ENCODE peak calls at places on chromosome X, in seven cellular contexts. W, X, Z, N, H, K and F are unnamed samples.

GRCh38 chrX:1751781-1752180 is 136.9 kb downstream of the ASMT start:
- DNase-seq in W (no peak), X (no peak), Z (no peak), N (no peak), H (no peak), K (no peak), F (no peak)

GRCh38 chrX:117989512-117989911 is 127.1 kb downstream of the KLHL13 start:
- DNase-seq in W (no peak), X (no peak), Z (no peak), N (peak), H (no peak), K (no peak), F (no peak)

GRCh38 chrX:140572724-140573123 is 67.9 kb upstream of the SOX3 start:
- DNase-seq in W (no peak), X (peak), Z (peak), N (peak), H (peak), K (no peak), F (peak)

GRCh38 chrX:24099394-24099793 is 44.6 kb downstream of the EIF2S3 start:
- DNase-seq in W (no peak), X (no peak), Z (no peak), N (no peak), H (no peak), K (no peak), F (no peak)

GRCh38 chrX:28920141-28920540 is 332.9 kb downstream of the IL1RAPL1 start:
- DNase-seq in W (no peak), X (no peak), Z (no peak), N (no peak), H (no peak), K (no peak), F (no peak)

GRCh38 chrX:26352891-26353430 is 137.0 kb downstream of the MAGEB5 start:
- DNase-seq in W (no peak), X (no peak), Z (no peak), N (no peak), H (no peak), K (no peak), F (no peak)

GRCh38 chrX:14936561-14936960 is 63.3 kb downstream of the MOSPD2 start:
- DNase-seq in W (no peak), X (no peak), Z (peak), N (peak), H (peak), K (no peak), F (peak)

GRCh38 chrX:69556094-69557011 is 52.2 kb downstream of the NALF2 start:
- DNase-seq in W (no peak), X (no peak), Z (peak), N (no peak), H (peak), K (no peak), F (no peak)

GRCh38 chrX:19867411-19867732 is 20.0 kb downstream of the SH3KBP1 start:
- DNase-seq in W (no peak), X (no peak), Z (peak), N (peak), H (no peak), K (no peak), F (no peak)

GRCh38 chrX:106613277-106613676 is 1.5 kb downstream of the RADX start:
- DNase-seq in W (no peak), X (no peak), Z (no peak), N (no peak), H (no peak), K (no peak), F (no peak)

GRCh38 chrX:131650637-131651410 is 107.0 kb downstream of the OR13H1 start:
- DNase-seq in W (no peak), X (no peak), Z (peak), N (peak), H (no peak), K (no peak), F (no peak)

GRCh38 chrX:9859711-9860555 is 73.7 kb downstream of the SHROOM2 start:
- DNase-seq in W (no peak), X (no peak), Z (peak), N (peak), H (no peak), K (no peak), F (no peak)

GRCh38 chrX:40095588-40096394 is 2.0 kb downstream of the BCOR start:
- DNase-seq in W (peak), X (no peak), Z (peak), N (no peak), H (peak), K (peak), F (peak)

GRCh38 chrX:138986866-138987265 is 275.3 kb upstream of the FGF13 start:
- DNase-seq in W (no peak), X (no peak), Z (peak), N (peak), H (no peak), K (no peak), F (no peak)

GRCh38 chrX:30618160-30618765 is 35.0 kb upstream of the GK start:
- DNase-seq in W (no peak), X (no peak), Z (peak), N (no peak), H (peak), K (no peak), F (no peak)

GRCh38 chrX:50941638-50942037 is 31.1 kb downstream of the BMP15 start:
- DNase-seq in W (no peak), X (no peak), Z (peak), N (no peak), H (peak), K (peak), F (no peak)
- TF ChIP-seq CTCF in W (no peak), X (peak), Z (peak), N (peak), H (peak), K (no peak), F (peak)

DNA sequence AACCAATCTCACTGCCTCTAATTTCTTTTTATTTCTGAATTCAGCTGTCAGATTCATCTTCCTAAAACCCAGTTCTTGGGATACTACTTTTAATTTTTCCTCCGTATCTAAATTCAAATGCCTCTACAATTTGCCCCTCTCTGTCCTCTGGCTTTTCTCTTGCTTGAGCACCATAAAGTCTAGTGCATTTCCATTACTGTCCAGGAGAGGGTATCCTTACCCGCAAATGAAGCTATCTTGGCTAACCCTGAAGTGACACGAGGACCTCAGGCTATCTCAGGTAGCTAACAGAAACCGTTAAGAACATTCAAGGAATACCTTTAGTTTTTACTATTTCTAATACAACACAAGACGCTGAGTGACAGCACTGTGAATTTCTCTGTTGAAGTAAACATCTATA is 49.4 kb upstream of the PRR32 start:
- DNase-seq in W (no peak), X (peak), Z (peak), N (no peak), H (no peak), K (no peak), F (peak)
- TF ChIP-seq CTCF in W (no peak), X (peak), Z (peak), N (no peak), H (no peak), K (peak), F (peak)

GRCh38 chrX:150202641-150203248 is 160.4 kb upstream of the MAMLD1 start:
- DNase-seq in W (no peak), X (no peak), Z (no peak), N (peak), H (no peak), K (peak), F (no peak)

GRCh38 chrX:150201391-150201790 is 161.7 kb upstream of the MAMLD1 start:
- DNase-seq in W (no peak), X (no peak), Z (no peak), N (no peak), H (no peak), K (peak), F (no peak)

GRCh38 chrX:150201841-150202240 is 161.3 kb upstream of the MAMLD1 start:
- DNase-seq in W (no peak), X (no peak), Z (peak), N (peak), H (no peak), K (no peak), F (no peak)

GRCh38 chrX:150205011-150205410 is 158.1 kb upstream of the MAMLD1 start:
- DNase-seq in W (no peak), X (no peak), Z (no peak), N (no peak), H (no peak), K (peak), F (no peak)

DNA sequence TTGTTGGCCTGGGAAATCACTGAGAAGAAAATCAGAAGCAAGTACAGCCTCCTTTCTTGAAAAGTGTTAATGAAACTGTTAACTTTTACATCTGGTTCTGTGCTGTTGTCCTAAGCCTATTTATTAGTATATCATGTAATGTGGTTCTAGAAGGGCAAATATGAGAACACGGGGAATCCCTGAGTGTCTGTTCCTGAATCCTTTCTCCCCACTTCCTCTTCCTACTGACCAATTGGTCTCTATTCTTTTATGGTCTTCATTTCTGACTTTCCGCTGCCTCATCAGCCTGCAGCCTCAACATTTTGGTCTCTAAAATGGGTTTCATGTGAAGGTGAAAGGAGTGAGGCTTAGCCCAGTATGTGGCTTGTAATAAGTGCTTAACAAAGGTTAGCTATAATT is 159.9 kb upstream of the MAMLD1 start:
- DNase-seq in W (no peak), X (no peak), Z (no peak), N (no peak), H (no peak), K (no peak), F (peak)
- TF ChIP-seq CTCF in W (no peak), X (no peak), Z (no peak), N (no peak), H (no peak), K (no peak), F (no peak)

GRCh38 chrX:21973321-21974010 is 33.0 kb downstream of the SMS start:
- DNase-seq in W (no peak), X (no peak), Z (peak), N (no peak), H (no peak), K (no peak), F (no peak)

GRCh38 chrX:21978346-21978745 is 37.8 kb downstream of the SMS start:
- DNase-seq in W (no peak), X (no peak), Z (no peak), N (no peak), H (no peak), K (no peak), F (no peak)

GRCh38 chrX:21975242-21975641 is 34.7 kb downstream of the SMS start:
- DNase-seq in W (no peak), X (no peak), Z (no peak), N (no peak), H (no peak), K (no peak), F (no peak)

GRCh38 chrX:21974011-21974385 is 33.5 kb downstream of the SMS start:
- DNase-seq in W (no peak), X (peak), Z (peak), N (peak), H (peak), K (no peak), F (no peak)

GRCh38 chrX:21975827-21976226 is 35.3 kb downstream of the SMS start:
- DNase-seq in W (no peak), X (no peak), Z (peak), N (peak), H (no peak), K (no peak), F (no peak)
- TF ChIP-seq CTCF in W (no peak), X (no peak), Z (peak), N (peak), H (no peak), K (no peak), F (no peak)